ENCODE peak calls at places on chromosomes 12 and 14, in six cellular contexts. C, D, S, W, N and X are unnamed samples.

GRCh38 chr14:23633160-23633701 is 2.9 kb upstream of the DHRS2 start:
- ATAC-seq in C (no peak), D (no peak), S (no peak), W (peak), N (no peak), X (no peak)

GRCh38 chr12:119183942-119184695 is 5.4 kb downstream of the HSPB8 start:
- ATAC-seq in C (no peak), D (no peak), S (no peak), W (peak), N (peak), X (no peak)

GRCh38 chr14:102994689-102995088 is 62.7 kb downstream of the CDC42BPB start:
- ATAC-seq in C (no peak), D (no peak), S (no peak), W (no peak), N (no peak), X (no peak)

GRCh38 chr14:44339862-44340261 is 167.2 kb downstream of the FSCB start:
- ATAC-seq in C (no peak), D (no peak), S (no peak), W (no peak), N (no peak), X (no peak)

GRCh38 chr14:74610866-74611671 is 968 bp downstream of the LTBP2 start:
- ATAC-seq in C (no peak), D (no peak), S (no peak), W (peak), N (no peak), X (no peak)

GRCh38 chr12:1629338-1630080 is 478 bp downstream of the WNT5B start:
- ATAC-seq in C (peak), D (peak), S (no peak), W (peak), N (no peak), X (peak)

GRCh38 chr12:62925680-62926079 is 9.3 kb downstream of the PPM1H start:
- ATAC-seq in C (no peak), D (no peak), S (no peak), W (no peak), N (no peak), X (no peak)

GRCh38 chr12:85843606-85844325 is 7.6 kb upstream of the RASSF9 start:
- ATAC-seq in C (no peak), D (no peak), S (peak), W (peak), N (no peak), X (no peak)

GRCh38 chr12:110669193-110669502 is 19.8 kb downstream of the HVCN1 start:
- ATAC-seq in C (peak), D (peak), S (no peak), W (no peak), N (no peak), X (no peak)

GRCh38 chr12:47741340-47741703 is 16.0 kb upstream of the ENDOU start:
- ATAC-seq in C (peak), D (peak), S (no peak), W (no peak), N (no peak), X (no peak)

GRCh38 chr12:111446631-111447570 is 41.2 kb downstream of the SH2B3 start:
- ATAC-seq in C (no peak), D (no peak), S (no peak), W (no peak), N (no peak), X (no peak)